ENCODE peak calls at places on chromosomes 11 and 22, in four cellular contexts. P is AG09309, B is AG04449, M is fibroblast of mammary gland. U is an unnamed sample.
A peak's percentile ranks its signal among the peaks of the same experiment; 100 is the strongest.

GRCh38 chr11:35893796-35894475 is 49.9 kb upstream of the LDLRAD3 start:
- DNase-seq in P (no peak), B (no peak), M (peak; percentile 72), U (no peak)

GRCh38 chr11:115127790-115128189 is 376.4 kb downstream of the CADM1 start:
- DNase-seq in P (no peak), B (no peak), M (no peak), U (no peak)

GRCh38 chr11:2406476-2406875 is 5.9 kb downstream of the TSSC4 start:
- DNase-seq in P (no peak), B (no peak), M (no peak), U (no peak)

GRCh38 chr22:38034278-38034882 is 22.8 kb upstream of the PICK1 start:
- DNase-seq in P (peak; percentile 55), B (no peak), M (peak; percentile 93), U (peak; percentile 63)

GRCh38 chr22:39185601-39186012 is 33.1 kb upstream of the CBX7 start:
- DNase-seq in P (no peak), B (no peak), M (peak; percentile 52), U (peak; percentile 17)

GRCh38 chr11:121514998-121515671 is 62.4 kb upstream of the SORL1-AS1 start:
- DNase-seq in P (no peak), B (no peak), M (no peak), U (no peak)

GRCh38 chr22:38973289-38974169 is 8.6 kb upstream of the APOBEC3B start:
- DNase-seq in P (no peak), B (no peak), M (peak; percentile 8), U (no peak)

GRCh38 chr11:85991514-85991913 is 77.4 kb downstream of the PICALM start:
- DNase-seq in P (no peak), B (no peak), M (no peak), U (no peak)

GRCh38 chr11:112928136-112928535 is 33.1 kb upstream of the NCAM1 start:
- DNase-seq in P (no peak), B (no peak), M (no peak), U (no peak)

GRCh38 chr11:121467965-121468364 is 15.2 kb upstream of the SORL1-AS1 start:
- DNase-seq in P (no peak), B (no peak), M (no peak), U (no peak)

U was measured in stromal cell of bone marrow.